ENCODE peak calls at places on chromosomes 5 and 9, in nine cellular contexts. Q is stomach; C is thyroid gland; G is CD4-positive, CD25-positive, alpha-beta regulatory T cell; J is cardiac muscle cell; K is heart right ventricle; N is lung; I is neural progenitor cell; S is aorta. X is an unnamed sample.

GRCh38 chr9:21078702-21079101 is 960 bp upstream of the IFNB1 start:
- DNase-seq in Q (no peak), C (no peak), G (no peak), J (no peak), K (no peak), N (no peak), I (no peak), S (no peak), X (no peak)

GRCh38 chr9:69357030-69357853 is 32.2 kb downstream of the ENTREP1 start:
- DNase-seq in Q (no peak), C (peak; percentile 69), G (no peak), J (no peak), K (peak; percentile 25), N (no peak), I (no peak), S (no peak), X (no peak)

GRCh38 chr9:121013911-121014310 is 36.2 kb downstream of the C5 start:
- DNase-seq in Q (no peak), C (no peak), G (no peak), J (no peak), K (no peak), N (no peak), I (no peak), S (no peak), X (no peak)

GRCh38 chr9:126000256-126000655 is 253.1 kb downstream of the PBX3 start:
- DNase-seq in Q (no peak), C (no peak), G (no peak), J (no peak), K (no peak), N (no peak), I (no peak), S (peak; percentile 51), X (no peak)

GRCh38 chr5:166582416-166582815 is 1709.0 kb upstream of the WWC1 start:
- DNase-seq in Q (no peak), C (no peak), G (no peak), J (no peak), K (no peak), N (no peak), I (no peak), S (no peak), X (no peak)

GRCh38 chr9:4297795-4298254 is 2.0 kb downstream of the GLIS3 start:
- DNase-seq in Q (peak; percentile 58), C (peak; percentile 78), G (peak; percentile 21), J (peak; percentile 94), K (peak; percentile 64), N (peak; percentile 66), I (peak; percentile 94), S (peak; percentile 89), X (peak; percentile 49)

GRCh38 chr9:126155756-126156664 is 170.6 kb upstream of the MVB12B start:
- DNase-seq in Q (peak; percentile 17), C (no peak), G (no peak), J (no peak), K (no peak), N (no peak), I (no peak), S (no peak), X (no peak)

GRCh38 chr9:93950619-93951601 is 4.2 kb downstream of the BARX1 start:
- DNase-seq in Q (peak; percentile 69), C (peak; percentile 61), G (no peak), J (no peak), K (no peak), N (peak; percentile 40), I (peak; percentile 66), S (no peak), X (peak; percentile 15)

GRCh38 chr9:84694248-84694647 is 24.7 kb downstream of the NTRK2 start:
- DNase-seq in Q (no peak), C (peak; percentile 14), G (no peak), J (no peak), K (no peak), N (no peak), I (no peak), S (no peak), X (no peak)
- H3K4me3 ChIP-seq in Q (no peak overlapping the region), C (no peak overlapping the region), G (peak overlapping the region; percentile 13), J (no peak overlapping the region), K (no peak overlapping the region), N (no peak overlapping the region), I (no peak overlapping the region), S (no peak overlapping the region), X (no peak overlapping the region)

GRCh38 chr9:133980864-133981588 is 11.1 kb downstream of the VAV2 start:
- DNase-seq in Q (no peak), C (no peak), G (no peak), J (no peak), K (no peak), N (no peak), I (no peak), S (peak; percentile 52), X (no peak)

GRCh38 chr9:133981589-133981957 is 10.6 kb downstream of the VAV2 start:
- DNase-seq in Q (no peak), C (no peak), G (no peak), J (no peak), K (no peak), N (no peak), I (no peak), S (peak; percentile 69), X (no peak)

GRCh38 chr9:133986061-133986460 is 6.1 kb downstream of the VAV2 start:
- DNase-seq in Q (no peak), C (no peak), G (no peak), J (no peak), K (no peak), N (no peak), I (no peak), S (peak; percentile 63), X (no peak)

GRCh38 chr9:133981958-133982681 is 10.0 kb downstream of the VAV2 start:
- DNase-seq in Q (no peak), C (no peak), G (no peak), J (no peak), K (no peak), N (no peak), I (no peak), S (peak; percentile 72), X (no peak)

GRCh38 chr9:133982971-133983720 is 9.0 kb downstream of the VAV2 start:
- DNase-seq in Q (no peak), C (no peak), G (no peak), J (no peak), K (no peak), N (no peak), I (no peak), S (peak; percentile 67), X (no peak)
- H3K27ac ChIP-seq in Q (no peak overlapping the region), C (no peak overlapping the region), G (no peak overlapping the region), J (no peak overlapping the region), K (no peak overlapping the region), N (no peak overlapping the region), I (no peak overlapping the region), S (no peak overlapping the region), X (no peak overlapping the region)

DNA sequence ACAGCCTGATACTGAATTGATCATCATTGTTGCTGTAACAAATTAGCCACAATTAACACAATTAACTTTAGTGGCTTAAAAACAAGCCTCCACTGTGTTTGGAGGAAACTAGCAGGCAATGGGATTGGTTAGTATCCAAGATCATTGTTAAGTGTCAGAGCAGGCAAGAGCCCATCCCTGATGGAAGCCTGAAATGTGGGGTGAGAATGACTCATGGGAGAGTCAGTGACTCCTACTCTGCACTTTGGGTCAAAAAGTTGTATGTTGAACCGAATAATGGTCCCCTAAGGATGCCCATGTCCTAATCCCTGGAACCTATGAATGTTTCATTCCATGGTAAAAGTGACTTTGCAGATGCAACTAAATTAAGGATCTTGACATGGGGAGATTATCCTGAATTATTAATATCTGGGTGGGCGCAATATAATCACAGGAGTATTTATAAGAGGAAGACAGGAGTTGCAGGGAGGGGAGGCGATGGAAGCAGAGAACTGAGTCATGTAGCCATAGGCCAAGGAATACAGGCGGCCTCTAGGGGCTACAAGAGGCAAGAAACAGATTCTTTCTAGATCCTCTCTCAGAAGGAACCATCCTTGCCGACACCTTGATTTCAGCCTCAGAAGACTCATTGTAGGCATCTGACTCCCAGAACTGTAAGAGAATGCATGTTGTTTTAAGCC is 28.8 kb downstream of the ALG2 start:
- DNase-seq in Q (no peak), C (no peak), G (no peak), J (peak; percentile 17), K (no peak), N (no peak), I (no peak), S (no peak), X (no peak)
- H3K4me3 ChIP-seq in Q (no peak overlapping the region), C (no peak overlapping the region), G (no peak overlapping the region), J (no peak overlapping the region), K (no peak overlapping the region), N (no peak overlapping the region), I (no peak overlapping the region), S (no peak overlapping the region), X (no peak overlapping the region)

DNA sequence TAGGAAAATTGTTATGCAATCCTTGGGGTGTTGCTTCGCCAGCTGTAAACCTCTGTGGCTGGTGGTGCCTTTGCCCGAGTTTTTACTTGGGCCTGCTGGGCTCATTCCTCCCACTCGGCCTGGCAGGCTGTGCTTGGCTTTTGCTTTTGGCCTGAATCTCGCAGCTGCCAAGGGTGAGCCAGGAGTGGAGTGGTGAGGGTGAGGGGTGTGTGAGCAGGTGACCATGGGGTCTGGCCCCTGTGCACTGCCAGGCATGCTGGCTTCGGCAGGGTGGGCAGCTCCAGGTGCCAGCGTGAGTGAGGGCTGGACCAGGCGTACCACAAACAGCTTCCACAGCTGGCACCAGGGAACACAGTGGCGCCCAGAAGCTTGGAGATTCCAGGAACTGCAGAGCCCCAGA is 12.6 kb upstream of the DHFR start:
- DNase-seq in Q (no peak), C (no peak), G (no peak), J (no peak), K (peak; percentile 11), N (no peak), I (no peak), S (no peak), X (no peak)
- H3K27ac ChIP-seq in Q (no peak overlapping the region), C (no peak overlapping the region), G (no peak overlapping the region), J (peak overlapping the region; percentile 19), K (no peak overlapping the region), N (no peak overlapping the region), I (no peak overlapping the region), S (no peak overlapping the region), X (no peak overlapping the region)

DNA sequence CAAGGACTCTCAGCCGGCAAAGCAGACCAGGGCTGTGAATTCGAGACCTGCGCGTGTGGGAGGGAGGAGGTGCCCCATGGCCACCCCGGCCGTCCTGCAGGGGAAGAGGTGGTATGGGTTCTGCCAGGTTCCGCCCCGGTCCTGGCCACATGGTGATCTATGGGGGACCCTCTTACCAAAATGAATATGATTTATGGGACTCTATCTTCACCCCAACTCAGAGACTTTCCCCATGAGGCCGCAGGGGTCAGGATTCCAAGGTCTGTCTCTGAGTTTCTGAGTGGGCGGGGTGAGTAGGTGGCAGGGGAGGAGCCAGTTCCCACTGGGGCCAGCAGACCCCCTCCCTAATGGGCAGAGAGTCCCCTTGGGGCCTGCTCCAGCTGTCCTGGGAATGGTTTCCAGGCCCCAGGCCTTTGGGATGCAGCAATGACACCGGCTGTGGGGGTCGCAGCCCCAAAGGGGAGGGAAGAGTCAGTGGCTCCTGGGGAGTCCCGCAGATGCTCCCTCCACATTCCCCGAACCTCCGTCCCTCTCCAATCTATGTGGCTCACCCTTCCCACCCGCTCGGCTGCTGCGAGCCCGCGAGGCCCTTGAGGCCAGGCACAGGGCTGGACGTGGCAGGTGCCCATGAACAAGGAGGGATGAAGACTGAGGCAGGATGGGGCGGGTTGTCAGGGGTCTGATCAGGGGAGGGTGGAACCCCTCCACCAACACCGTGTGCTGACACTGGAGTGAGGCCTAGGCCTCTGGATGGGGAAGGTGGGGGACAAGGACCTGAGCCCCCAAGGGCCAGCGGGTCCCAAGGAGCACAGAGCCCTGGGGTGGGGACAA is 20.1 kb upstream of the NOTCH1 start:
- DNase-seq in Q (no peak), C (no peak), G (no peak), J (no peak), K (peak; percentile 25), N (no peak), I (no peak), S (no peak), X (no peak)
- H3K4me3 ChIP-seq in Q (no peak overlapping the region), C (no peak overlapping the region), G (no peak overlapping the region), J (no peak overlapping the region), K (no peak overlapping the region), N (no peak overlapping the region), I (no peak overlapping the region), S (no peak overlapping the region), X (no peak overlapping the region)

GRCh38 chr9:81879501-81879916 is 48.7 kb upstream of the SPATA31D4 start:
- DNase-seq in Q (no peak), C (no peak), G (no peak), J (no peak), K (no peak), N (no peak), I (no peak), S (no peak), X (peak; percentile 6)
- H3K27ac ChIP-seq in Q (no peak overlapping the region), C (no peak overlapping the region), G (no peak overlapping the region), J (no peak overlapping the region), K (no peak overlapping the region), N (no peak overlapping the region), I (no peak overlapping the region), S (no peak overlapping the region), X (no peak overlapping the region)

X was measured in prostate gland.